ENCODE peak calls at places on chromosomes 4 and X, in four cellular contexts. One of them, this sample, is unnamed. For H3K4me1, the result is how much of the 10 kb centered on the place peaks cover.

GRCh38 chr4:69095301-69095731 is 958 bp upstream of the UGT2B7 start:
- DNase-seq in left ventricle myocardium inferior: no peak
- DNase-seq in left lung: no peak
- DNase-seq in heart left ventricle: no peak
- DNase-seq in this sample: no peak

GRCh38 chrX:150405006-150405405 is 41.9 kb downstream of the MAMLD1 start:
- DNase-seq in left ventricle myocardium inferior: no peak
- DNase-seq in left lung: no peak
- DNase-seq in heart left ventricle: no peak
- DNase-seq in this sample: no peak

GRCh38 chr4:168527560-168527959 is 30.7 kb downstream of the PALLD start:
- DNase-seq in left ventricle myocardium inferior: no peak
- DNase-seq in left lung: no peak
- DNase-seq in heart left ventricle: no peak
- DNase-seq in this sample: no peak

GRCh38 chr4:168717852-168718251 is 221.0 kb downstream of the PALLD start:
- DNase-seq in left ventricle myocardium inferior: peak
- DNase-seq in left lung: no peak
- DNase-seq in heart left ventricle: peak
- DNase-seq in this sample: no peak

GRCh38 chr4:38503689-38504395 is 160.2 kb upstream of the KLF3 start:
- DNase-seq in left ventricle myocardium inferior: no peak
- DNase-seq in left lung: no peak
- DNase-seq in heart left ventricle: no peak
- DNase-seq in this sample: no peak

GRCh38 chr4:32560306-32560705 is 1840.1 kb downstream of the PCDH7 start:
- DNase-seq in left ventricle myocardium inferior: no peak
- DNase-seq in left lung: peak
- DNase-seq in heart left ventricle: no peak
- DNase-seq in this sample: no peak

GRCh38 chrX:150587585-150588503 is 19.4 kb downstream of the MTM1 start:
- DNase-seq in left ventricle myocardium inferior: no peak
- DNase-seq in left lung: no peak
- DNase-seq in heart left ventricle: no peak
- DNase-seq in this sample: no peak

GRCh38 chr4:116512552-116512951 is 572.8 kb downstream of the TRAM1L1 start:
- DNase-seq in left ventricle myocardium inferior: no peak
- DNase-seq in left lung: no peak
- DNase-seq in heart left ventricle: no peak
- DNase-seq in this sample: no peak

GRCh38 chrX:24148535-24149345 is 789 bp upstream of the ZFX start:
- DNase-seq in left ventricle myocardium inferior: no peak
- DNase-seq in left lung: no peak
- DNase-seq in heart left ventricle: peak
- DNase-seq in this sample: peak

GRCh38 chr4:99655315-99656081 is 2.1 kb downstream of the C4orf54 start:
- DNase-seq in left ventricle myocardium inferior: peak
- DNase-seq in left lung: peak
- DNase-seq in heart left ventricle: peak
- DNase-seq in this sample: peak

GRCh38 chr4:152785639-152786517 is 6.1 kb downstream of the ARFIP1 start:
- DNase-seq in left ventricle myocardium inferior: no peak
- DNase-seq in left lung: no peak
- DNase-seq in heart left ventricle: no peak
- DNase-seq in this sample: no peak

GRCh38 chrX:134670241-134670811 is 12.1 kb upstream of the PLAC1 start:
- DNase-seq in left ventricle myocardium inferior: no peak
- DNase-seq in left lung: peak
- DNase-seq in heart left ventricle: no peak
- DNase-seq in this sample: peak

GRCh38 chrX:134572816-134573682 is 85.2 kb downstream of the PLAC1 start:
- DNase-seq in left ventricle myocardium inferior: no peak
- DNase-seq in left lung: no peak
- DNase-seq in heart left ventricle: no peak
- DNase-seq in this sample: no peak

GRCh38 chr4:15469402-15470148 is at the start of gene CC2D2A:
- DNase-seq in left ventricle myocardium inferior: no peak
- DNase-seq in left lung: peak
- DNase-seq in heart left ventricle: peak
- DNase-seq in this sample: peak

GRCh38 chr4:185534850-185535761 is at the start of gene PDLIM3:
- DNase-seq in left ventricle myocardium inferior: peak
- DNase-seq in left lung: peak
- DNase-seq in heart left ventricle: peak
- DNase-seq in this sample: peak

GRCh38 chr4:2321279-2322196 is 59.6 kb upstream of the MXD4 start:
- DNase-seq in left ventricle myocardium inferior: no peak
- DNase-seq in left lung: no peak
- DNase-seq in heart left ventricle: no peak
- DNase-seq in this sample: no peak

GRCh38 chr4:153616005-153616555 is 68.0 kb upstream of the TLR2 start:
- DNase-seq in left ventricle myocardium inferior: no peak
- DNase-seq in left lung: no peak
- DNase-seq in heart left ventricle: no peak
- DNase-seq in this sample: no peak

GRCh38 chr4:37882665-37883296 is 8.1 kb upstream of the TBC1D1 start:
- DNase-seq in left ventricle myocardium inferior: no peak
- DNase-seq in left lung: no peak
- DNase-seq in heart left ventricle: no peak
- DNase-seq in this sample: no peak

GRCh38 chr4:136664988-136665387 is 867.3 kb downstream of the PCDH18 start:
- DNase-seq in left ventricle myocardium inferior: no peak
- DNase-seq in left lung: no peak
- DNase-seq in heart left ventricle: no peak
- DNase-seq in this sample: no peak

GRCh38 chr4:186954506-186954905 is 230.8 kb upstream of the FAT1 start:
- DNase-seq in left ventricle myocardium inferior: no peak
- DNase-seq in left lung: no peak
- DNase-seq in heart left ventricle: no peak
- DNase-seq in this sample: no peak

GRCh38 chr4:17316566-17316965 is 195.3 kb downstream of the QDPR start:
- DNase-seq in left ventricle myocardium inferior: no peak
- DNase-seq in left lung: no peak
- DNase-seq in heart left ventricle: no peak
- DNase-seq in this sample: no peak

GRCh38 chr4:77157859-77158486 is 966 bp downstream of the CCNG2 start:
- DNase-seq in left ventricle myocardium inferior: peak
- DNase-seq in left lung: peak
- DNase-seq in heart left ventricle: peak
- DNase-seq in this sample: peak

GRCh38 chr4:101210331-101210730 is 137.0 kb downstream of the PPP3CA start:
- DNase-seq in left ventricle myocardium inferior: no peak
- DNase-seq in left lung: no peak
- DNase-seq in heart left ventricle: no peak
- DNase-seq in this sample: no peak

DNA sequence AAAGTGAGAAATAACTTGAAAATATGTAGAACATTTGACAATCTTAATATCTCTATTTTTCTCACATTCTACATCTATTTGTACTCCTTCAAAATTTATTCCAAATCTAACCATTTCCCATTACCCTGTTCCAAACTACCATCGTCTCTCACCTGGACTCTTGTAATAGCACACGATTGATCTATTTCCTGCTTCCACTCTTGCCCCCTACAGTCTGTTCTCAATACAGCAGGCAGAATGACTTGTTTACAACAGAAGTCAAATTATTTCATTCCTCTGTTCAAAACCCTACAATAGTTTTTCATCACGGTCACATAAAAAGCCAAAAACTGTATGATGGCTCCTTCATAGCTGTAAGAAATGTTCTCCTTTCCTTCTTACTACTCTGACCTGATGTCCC is 21.1 kb upstream of the LUZP4 start:
- DNase-seq in left ventricle myocardium inferior: no peak
- DNase-seq in left lung: no peak
- DNase-seq in heart left ventricle: no peak
- DNase-seq in this sample: no peak
- TF ChIP-seq CTCF in left ventricle myocardium inferior: peak
- TF ChIP-seq CTCF in left lung: no peak
- TF ChIP-seq CTCF in heart left ventricle: peak
- TF ChIP-seq CTCF in this sample: no peak

DNA sequence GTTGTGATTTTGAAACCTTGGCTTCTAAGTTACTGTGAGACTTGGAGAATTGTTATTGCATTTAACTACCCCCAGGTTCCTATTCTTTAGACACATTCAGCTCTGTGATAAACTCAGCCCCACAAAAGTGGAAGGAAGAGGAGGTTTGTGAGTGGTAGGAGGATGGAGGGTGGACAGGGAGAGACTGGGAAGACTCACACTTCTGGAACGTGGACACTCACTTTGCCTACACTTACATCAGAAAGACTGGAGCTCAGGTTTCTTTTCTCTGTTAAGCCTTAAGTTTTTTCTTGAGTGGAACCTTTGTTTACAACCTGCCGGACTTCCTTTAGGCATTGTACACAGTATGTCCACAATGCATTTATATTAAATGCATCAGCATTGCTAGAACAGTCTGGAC is 99.0 kb downstream of the AREG start:
- DNase-seq in left ventricle myocardium inferior: no peak
- DNase-seq in left lung: no peak
- DNase-seq in heart left ventricle: no peak
- DNase-seq in this sample: no peak
- H3K4me1 ChIP-seq in left ventricle myocardium inferior: under half
- H3K4me1 ChIP-seq in left lung: under half
- H3K4me1 ChIP-seq in heart left ventricle: under half
- H3K4me1 ChIP-seq in this sample: under half

DNA sequence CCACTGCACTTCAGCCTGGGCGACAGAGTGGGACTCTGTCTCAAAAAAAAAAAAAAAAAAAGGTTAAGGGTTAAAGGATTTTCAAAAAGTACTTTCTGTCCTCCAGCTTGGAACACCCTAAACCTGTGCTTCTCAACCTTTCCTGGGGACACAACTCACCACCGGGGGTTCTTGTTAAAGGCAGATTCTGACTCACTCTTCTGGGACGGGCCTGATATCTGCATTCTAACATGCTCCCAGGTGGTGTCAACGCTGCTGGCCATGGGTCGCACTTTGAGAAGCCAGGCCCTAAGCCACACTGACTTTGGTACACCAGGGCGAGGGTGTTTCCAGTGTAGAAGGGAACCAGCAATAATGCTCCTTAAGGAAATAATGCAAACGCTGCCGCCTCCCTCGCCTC is 46.1 kb downstream of the AFAP1 start:
- DNase-seq in left ventricle myocardium inferior: no peak
- DNase-seq in left lung: no peak
- DNase-seq in heart left ventricle: no peak
- DNase-seq in this sample: no peak
- H3K27ac ChIP-seq in left ventricle myocardium inferior: no peak
- H3K27ac ChIP-seq in left lung: no peak
- H3K27ac ChIP-seq in heart left ventricle: no peak
- H3K27ac ChIP-seq in this sample: no peak

DNA sequence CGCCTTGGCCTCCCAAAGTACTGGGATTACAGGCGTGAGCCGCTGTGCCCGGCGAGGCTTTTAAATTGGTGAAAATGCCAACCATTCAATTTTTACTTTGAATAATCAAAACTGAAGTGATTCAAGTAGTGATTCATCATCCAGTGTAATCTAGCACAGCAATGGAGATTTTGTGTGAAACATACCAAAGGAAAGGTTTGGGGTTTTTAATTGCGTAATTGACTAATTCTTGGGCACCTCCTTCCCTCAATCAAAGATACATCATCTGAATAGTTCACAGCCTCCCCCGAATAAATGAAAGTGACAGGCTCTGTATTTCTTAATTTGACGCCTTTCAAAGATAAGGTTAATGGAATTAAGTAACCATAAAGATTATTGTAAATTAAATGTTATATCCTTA is 69.0 kb downstream of the DMD start:
- DNase-seq in left ventricle myocardium inferior: no peak
- DNase-seq in left lung: no peak
- DNase-seq in heart left ventricle: no peak
- DNase-seq in this sample: no peak
- TF ChIP-seq CTCF in left ventricle myocardium inferior: no peak
- TF ChIP-seq CTCF in left lung: no peak
- TF ChIP-seq CTCF in heart left ventricle: no peak
- TF ChIP-seq CTCF in this sample: no peak

DNA sequence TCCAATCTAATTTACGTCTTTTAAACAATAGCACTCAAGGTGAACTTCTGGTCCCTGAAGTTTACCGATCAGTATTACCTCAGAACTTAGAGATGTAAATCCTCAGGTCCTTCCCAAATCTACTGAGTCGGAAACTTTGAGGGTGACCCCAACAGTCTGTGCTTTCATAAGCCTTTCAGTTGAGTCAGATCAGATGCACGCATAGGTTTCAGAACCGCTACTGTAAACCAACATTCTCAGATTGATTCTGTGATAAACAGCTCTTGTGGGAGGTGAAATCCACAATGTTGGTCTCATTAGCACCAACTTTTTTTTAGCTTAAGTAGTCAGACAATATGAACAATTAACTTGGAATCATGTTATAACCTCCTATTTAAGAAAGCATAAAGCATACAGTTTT is 86.0 kb downstream of the WWC2 start:
- DNase-seq in left ventricle myocardium inferior: no peak
- DNase-seq in left lung: no peak
- DNase-seq in heart left ventricle: no peak
- DNase-seq in this sample: no peak
- H3K4me1 ChIP-seq in left ventricle myocardium inferior: under half
- H3K4me1 ChIP-seq in left lung: under half
- H3K4me1 ChIP-seq in heart left ventricle: under half
- H3K4me1 ChIP-seq in this sample: under half

GRCh38 chr4:7763106-7763505 is 176.6 kb downstream of the AFAP1 start:
- DNase-seq in left ventricle myocardium inferior: no peak
- DNase-seq in left lung: no peak
- DNase-seq in heart left ventricle: no peak
- DNase-seq in this sample: no peak

GRCh38 chr4:7765676-7766075 is 174.0 kb downstream of the AFAP1 start:
- DNase-seq in left ventricle myocardium inferior: peak
- DNase-seq in left lung: no peak
- DNase-seq in heart left ventricle: no peak
- DNase-seq in this sample: no peak

GRCh38 chr4:7764466-7764865 is 175.2 kb downstream of the AFAP1 start:
- DNase-seq in left ventricle myocardium inferior: no peak
- DNase-seq in left lung: no peak
- DNase-seq in heart left ventricle: no peak
- DNase-seq in this sample: no peak

GRCh38 chr4:7762376-7763040 is 177.2 kb downstream of the AFAP1 start:
- DNase-seq in left ventricle myocardium inferior: no peak
- DNase-seq in left lung: no peak
- DNase-seq in heart left ventricle: no peak
- DNase-seq in this sample: no peak

DNA sequence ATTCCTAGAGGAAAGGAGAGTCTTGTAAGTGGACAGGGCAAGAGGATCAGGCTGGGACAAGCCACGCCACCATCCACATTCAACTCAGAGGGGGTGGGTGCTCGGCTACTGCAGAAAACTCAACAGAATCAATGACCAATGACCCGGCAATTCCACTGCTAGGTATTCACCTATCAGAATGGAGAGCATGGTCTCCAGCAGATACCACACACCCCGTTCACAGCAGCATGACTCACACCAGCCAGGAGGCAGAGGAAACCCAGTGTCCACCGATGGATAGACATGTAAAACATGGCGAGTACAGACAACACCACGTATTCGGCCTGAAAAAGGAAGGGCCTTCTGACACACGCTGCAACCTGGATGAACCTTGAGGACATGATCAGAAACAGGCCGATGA is 175.9 kb downstream of the AFAP1 start:
- DNase-seq in left ventricle myocardium inferior: no peak
- DNase-seq in left lung: no peak
- DNase-seq in heart left ventricle: no peak
- DNase-seq in this sample: no peak
- H3K27ac ChIP-seq in left ventricle myocardium inferior: no peak
- H3K27ac ChIP-seq in left lung: no peak
- H3K27ac ChIP-seq in heart left ventricle: no peak
- H3K27ac ChIP-seq in this sample: no peak

This sample was measured in body of pancreas.